ENCODE peak calls at places on chromosomes 16 and 17, in ten cellular contexts. B is HS-5; G is activated naive CD4-positive, alpha-beta T cell treated with anti-CD3 and anti-CD28 coated beads, Interleukin-2, amount 50 U/mL, for 16 hours; D is activated CD8-positive, alpha-beta memory T cell treated with anti-CD3 and anti-CD28 coated beads for 24 hours; A is colonic mucosa; Q is ovary; T is cardiac fibroblast; Y is progenitor cell of endocrine pancreas; O is glutamatergic neuron; H is effector memory CD4-positive, alpha-beta T cell. P is an unnamed sample.

GRCh38 chr17:65463242-65463641 is 98.2 kb downstream of the AXIN2 start:
- DNase-seq in B (no peak), D (no peak), O (no peak), G (no peak), Y (no peak), A (no peak), T (peak; percentile 96), Q (peak; percentile 67), H (no peak), P (no peak)

GRCh38 chr17:79464310-79465010 is 146.4 kb downstream of the RBFOX3 start:
- DNase-seq in H (no peak), Y (no peak), Q (no peak), G (no peak), A (no peak), T (no peak), D (no peak), B (no peak), O (no peak), P (no peak)

GRCh38 chr17:75832652-75833400 is 11.4 kb downstream of the UNC13D start:
- DNase-seq in B (no peak), A (no peak), T (no peak), H (no peak), Y (no peak), Q (no peak), D (peak; percentile 74), O (peak; percentile 16), G (peak; percentile 23), P (no peak)

GRCh38 chr17:63988741-63989621 is 9.2 kb upstream of the PRR29 start:
- DNase-seq in B (no peak), H (no peak), Q (no peak), O (peak; percentile 39), Y (no peak), G (no peak), A (no peak), D (no peak), T (no peak), P (no peak)

GRCh38 chr16:64133396-64133795 is 988.5 kb downstream of the CDH11 start:
- DNase-seq in B (no peak), G (no peak), O (no peak), T (no peak), A (no peak), Y (no peak), D (no peak), H (no peak), Q (no peak), P (peak; percentile 76)

GRCh38 chr17:52035336-52035915 is 123.1 kb downstream of the CA10 start:
- DNase-seq in A (no peak), T (no peak), H (no peak), Y (no peak), B (no peak), Q (no peak), G (no peak), D (no peak), O (no peak), P (no peak)

GRCh38 chr17:47192549-47192948 is 3.5 kb upstream of the CDC27 start:
- DNase-seq in A (no peak), D (no peak), O (no peak), B (no peak), T (no peak), G (no peak), Q (no peak), H (no peak), Y (no peak), P (no peak)

GRCh38 chr17:48520631-48521045 is 10.2 kb downstream of the HOXB1 start:
- DNase-seq in Y (no peak), G (no peak), Q (no peak), H (no peak), T (peak; percentile 41), O (no peak), D (no peak), B (no peak), A (no peak), P (peak; percentile 12)

GRCh38 chr16:57409870-57410585 is 5.5 kb downstream of the CCL17 start:
- DNase-seq in T (no peak), B (no peak), H (no peak), G (no peak), D (no peak), A (no peak), Y (no peak), O (no peak), Q (no peak), P (peak; percentile 16)

GRCh38 chr17:81519284-81520020 is 6.9 kb upstream of the ACTG1 start:
- DNase-seq in Y (peak; percentile 80), D (peak; percentile 81), Q (no peak), O (no peak), T (no peak), A (peak; percentile 82), G (peak; percentile 70), B (no peak), H (peak; percentile 66), P (no peak)

GRCh38 chr17:50043290-50044148 is 12.4 kb upstream of the ITGA3 start:
- DNase-seq in Y (no peak), B (no peak), Q (peak; percentile 45), H (no peak), G (no peak), T (peak; percentile 48), A (peak; percentile 69), D (no peak), O (no peak), P (no peak)

P was measured in foreskin melanocyte.